ENCODE peak calls at places on chromosomes 7 and 10, in nine cellular contexts. O, M, I, R, X, E, Z, Y and V are unnamed samples. For H3K9me3, the result is how much of the 10 kb centered on the place peaks cover.

GRCh38 chr10:123272171-123272570 is 118.0 kb downstream of the BUB3 start:
- DNase-seq in O (no peak), M (no peak), I (no peak), R (no peak), X (no peak), E (no peak), Z (peak), Y (no peak), V (no peak)

GRCh38 chr7:101099969-101100781 is 14.9 kb downstream of the TRIM56 start:
- DNase-seq in O (peak), M (peak), I (peak), R (peak), X (peak), E (peak), Z (peak), Y (peak), V (no peak)

GRCh38 chr7:22387583-22387982 is 30.6 kb upstream of the RAPGEF5 start:
- DNase-seq in O (no peak), M (no peak), I (no peak), R (no peak), X (no peak), E (no peak), Z (no peak), Y (no peak), V (no peak)

GRCh38 chr7:83550100-83550499 is 98.8 kb downstream of the SEMA3E start:
- DNase-seq in O (no peak), M (no peak), I (no peak), R (no peak), X (peak), E (no peak), Z (no peak), Y (no peak), V (no peak)

GRCh38 chr10:114772496-114773196 is 48.9 kb upstream of the FHIP2A start:
- DNase-seq in O (no peak), M (no peak), I (no peak), R (no peak), X (no peak), E (no peak), Z (no peak), Y (no peak), V (no peak)

GRCh38 chr7:42197391-42197790 is 39.6 kb downstream of the GLI3 start:
- DNase-seq in O (no peak), M (no peak), I (no peak), R (no peak), X (no peak), E (no peak), Z (no peak), Y (no peak), V (no peak)

GRCh38 chr7:95794917-95795515 is 22.7 kb downstream of the DYNC1I1 start:
- DNase-seq in O (peak), M (no peak), I (no peak), R (peak), X (no peak), E (no peak), Z (peak), Y (no peak), V (no peak)

GRCh38 chr7:36287371-36288241 is 102.1 kb upstream of the ANLN start:
- DNase-seq in O (no peak), M (no peak), I (no peak), R (no peak), X (no peak), E (peak), Z (peak), Y (no peak), V (no peak)

GRCh38 chr7:6648815-6649104 is 11.6 kb downstream of the ZNF316 start:
- DNase-seq in O (no peak), M (peak), I (no peak), R (no peak), X (no peak), E (peak), Z (peak), Y (no peak), V (no peak)

GRCh38 chr7:6650521-6651011 is 13.4 kb downstream of the ZNF316 start:
- DNase-seq in O (no peak), M (peak), I (no peak), R (no peak), X (no peak), E (peak), Z (peak), Y (no peak), V (no peak)

GRCh38 chr7:6649241-6649961 is 12.3 kb downstream of the ZNF316 start:
- DNase-seq in O (no peak), M (peak), I (no peak), R (no peak), X (no peak), E (peak), Z (peak), Y (no peak), V (no peak)

GRCh38 chr7:6648066-6648814 is 11.1 kb downstream of the ZNF316 start:
- DNase-seq in O (no peak), M (no peak), I (no peak), R (no peak), X (no peak), E (peak), Z (peak), Y (no peak), V (no peak)

DNA sequence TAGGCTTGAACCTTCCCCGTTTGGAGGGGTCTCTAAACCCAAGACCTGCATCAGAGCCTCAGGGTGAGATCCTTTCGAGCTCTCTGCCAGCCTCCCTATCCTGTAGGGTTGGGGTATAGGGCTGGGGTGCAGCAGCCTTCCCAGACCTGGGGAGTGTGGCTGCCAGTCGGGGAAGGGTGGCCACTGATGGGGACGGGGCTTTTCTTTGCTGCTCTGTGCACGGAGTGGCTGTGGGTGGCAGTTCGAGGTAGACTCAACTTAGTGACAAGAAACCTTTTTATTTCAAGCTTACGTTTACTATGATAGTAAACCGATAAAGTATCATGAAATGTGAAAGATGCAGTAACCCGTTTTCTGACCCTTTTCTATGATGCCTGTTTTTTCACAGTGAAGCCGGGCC is 13.0 kb downstream of the ZNF316 start:
- DNase-seq in O (no peak), M (peak), I (no peak), R (no peak), X (no peak), E (peak), Z (peak), Y (no peak), V (no peak)
- H3K9me3 ChIP-seq in O (under half), M (under half), I (under half), R (under half), X (under half), E (under half), Z (under half), Y (under half), V (under half)

GRCh38 chr7:157828881-157829280 is 492.1 kb downstream of the DNAJB6 start:
- DNase-seq in O (no peak), M (peak), I (no peak), R (no peak), X (no peak), E (no peak), Z (no peak), Y (no peak), V (no peak)

GRCh38 chr7:157828190-157828589 is 491.4 kb downstream of the DNAJB6 start:
- DNase-seq in O (no peak), M (peak), I (no peak), R (no peak), X (no peak), E (peak), Z (no peak), Y (no peak), V (no peak)

GRCh38 chr7:157830331-157830730 is 493.5 kb downstream of the DNAJB6 start:
- DNase-seq in O (no peak), M (peak), I (no peak), R (no peak), X (no peak), E (peak), Z (no peak), Y (no peak), V (no peak)

GRCh38 chr7:157827863-157828160 is 491.0 kb downstream of the DNAJB6 start:
- DNase-seq in O (no peak), M (peak), I (no peak), R (no peak), X (no peak), E (no peak), Z (no peak), Y (no peak), V (no peak)

DNA sequence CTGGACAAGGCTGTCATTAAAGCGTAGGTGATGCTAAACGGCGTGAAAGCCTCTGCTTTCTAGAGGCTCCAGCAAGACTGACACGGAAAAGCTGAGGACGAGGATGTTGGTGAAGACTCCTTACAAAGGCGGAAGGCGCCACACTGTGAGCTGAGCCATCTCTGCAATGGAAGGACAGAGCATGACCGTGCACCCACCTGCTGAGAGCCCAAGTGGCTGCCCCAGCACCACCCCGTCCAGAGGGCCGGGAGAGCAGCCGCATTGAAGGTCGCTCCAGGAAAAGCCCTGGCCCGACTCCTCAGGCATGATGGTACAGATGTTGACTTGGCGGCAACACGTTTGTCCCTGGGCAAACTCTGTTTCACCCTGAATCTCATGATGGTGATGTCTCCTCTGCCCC is 492.7 kb downstream of the DNAJB6 start:
- DNase-seq in O (no peak), M (peak), I (no peak), R (no peak), X (no peak), E (peak), Z (no peak), Y (no peak), V (no peak)
- H3K9me3 ChIP-seq in O (under half), M (under half), I (under half), R (under half), X (under half), E (under half), Z (half or more), Y (under half), V (under half)

GRCh38 chr7:57201895-57202210 is 69.6 kb upstream of the ZNF479 start:
- DNase-seq in O (no peak), M (peak), I (no peak), R (no peak), X (no peak), E (peak), Z (no peak), Y (no peak), V (no peak)

GRCh38 chr7:57204411-57204811 is 72.2 kb upstream of the ZNF479 start:
- DNase-seq in O (no peak), M (peak), I (no peak), R (no peak), X (no peak), E (peak), Z (no peak), Y (no peak), V (no peak)

GRCh38 chr7:57203161-57203791 is 71.0 kb upstream of the ZNF479 start:
- DNase-seq in O (no peak), M (peak), I (no peak), R (no peak), X (no peak), E (peak), Z (no peak), Y (no peak), V (no peak)

GRCh38 chr7:57201021-57201894 is 69.0 kb upstream of the ZNF479 start:
- DNase-seq in O (no peak), M (peak), I (no peak), R (no peak), X (no peak), E (peak), Z (no peak), Y (no peak), V (no peak)

GRCh38 chr7:57202274-57202673 is 70.0 kb upstream of the ZNF479 start:
- DNase-seq in O (no peak), M (peak), I (no peak), R (no peak), X (no peak), E (peak), Z (no peak), Y (no peak), V (no peak)
- H3K9me3 ChIP-seq in O (half or more), M (under half), I (under half), R (under half), X (under half), E (under half), Z (under half), Y (under half), V (under half)

GRCh38 chr7:158272509-158273137 is 315.0 kb downstream of the PTPRN2 start:
- DNase-seq in O (peak), M (peak), I (no peak), R (no peak), X (no peak), E (peak), Z (no peak), Y (no peak), V (no peak)
- H3K9me3 ChIP-seq in O (under half), M (under half), I (under half), R (under half), X (under half), E (under half), Z (half or more), Y (under half), V (under half)

GRCh38 chr7:64183827-64184372 is 23.1 kb upstream of the ZNF735 start:
- DNase-seq in O (no peak), M (no peak), I (no peak), R (no peak), X (no peak), E (no peak), Z (no peak), Y (no peak), V (no peak)

GRCh38 chr7:64181586-64181985 is 25.4 kb upstream of the ZNF735 start:
- DNase-seq in O (no peak), M (no peak), I (no peak), R (no peak), X (no peak), E (no peak), Z (no peak), Y (no peak), V (no peak)

GRCh38 chr7:64183126-64183742 is 23.8 kb upstream of the ZNF735 start:
- DNase-seq in O (no peak), M (no peak), I (peak), R (peak), X (no peak), E (no peak), Z (peak), Y (peak), V (peak)

GRCh38 chr7:64182036-64182790 is 24.8 kb upstream of the ZNF735 start:
- DNase-seq in O (no peak), M (no peak), I (no peak), R (no peak), X (no peak), E (no peak), Z (no peak), Y (no peak), V (no peak)

DNA sequence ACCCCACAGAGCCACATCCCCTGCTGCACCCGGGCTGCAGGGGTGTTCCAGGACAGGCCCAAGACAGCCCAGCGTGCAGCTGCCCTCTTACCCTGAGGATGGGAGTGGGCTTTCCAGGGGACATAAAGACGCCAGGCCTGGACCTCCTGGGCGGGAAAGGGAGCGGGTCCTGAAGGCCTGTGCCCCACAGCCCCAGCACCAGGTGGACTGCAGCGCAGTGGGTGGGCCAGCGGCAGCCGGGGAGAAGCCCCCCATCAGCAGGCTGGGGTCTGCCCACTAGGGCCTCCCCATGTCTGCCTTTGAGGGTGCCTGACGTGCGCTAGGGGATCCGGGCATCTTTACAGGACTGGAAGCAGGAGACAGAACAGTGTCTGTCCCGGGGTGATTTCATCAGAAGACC is 22.6 kb upstream of the ZNF735 start:
- DNase-seq in O (no peak), M (no peak), I (no peak), R (no peak), X (no peak), E (no peak), Z (no peak), Y (no peak), V (no peak)
- H3K9me3 ChIP-seq in O (half or more), M (under half), I (under half), R (under half), X (half or more), E (under half), Z (under half), Y (under half), V (under half)

GRCh38 chr7:107944776-107945175 is 53.8 kb downstream of the DLD start:
- DNase-seq in O (no peak), M (no peak), I (no peak), R (no peak), X (no peak), E (no peak), Z (no peak), Y (no peak), V (no peak)
- H3K9me3 ChIP-seq in O (under half), M (under half), I (under half), R (under half), X (under half), E (under half), Z (under half), Y (under half), V (under half)

GRCh38 chr10:18563003-18563726 is 88.2 kb downstream of the NSUN6 start:
- DNase-seq in O (no peak), M (no peak), I (no peak), R (no peak), X (no peak), E (no peak), Z (no peak), Y (no peak), V (no peak)

GRCh38 chr10:18565006-18565405 is 86.4 kb downstream of the NSUN6 start:
- DNase-seq in O (no peak), M (no peak), I (no peak), R (no peak), X (no peak), E (no peak), Z (no peak), Y (no peak), V (no peak)

GRCh38 chr10:18566177-18566576 is 85.2 kb downstream of the NSUN6 start:
- DNase-seq in O (no peak), M (no peak), I (no peak), R (no peak), X (no peak), E (no peak), Z (no peak), Y (no peak), V (no peak)

GRCh38 chr10:18557960-18558359 is 93.4 kb downstream of the NSUN6 start:
- DNase-seq in O (no peak), M (no peak), I (no peak), R (no peak), X (no peak), E (no peak), Z (no peak), Y (no peak), V (no peak)

DNA sequence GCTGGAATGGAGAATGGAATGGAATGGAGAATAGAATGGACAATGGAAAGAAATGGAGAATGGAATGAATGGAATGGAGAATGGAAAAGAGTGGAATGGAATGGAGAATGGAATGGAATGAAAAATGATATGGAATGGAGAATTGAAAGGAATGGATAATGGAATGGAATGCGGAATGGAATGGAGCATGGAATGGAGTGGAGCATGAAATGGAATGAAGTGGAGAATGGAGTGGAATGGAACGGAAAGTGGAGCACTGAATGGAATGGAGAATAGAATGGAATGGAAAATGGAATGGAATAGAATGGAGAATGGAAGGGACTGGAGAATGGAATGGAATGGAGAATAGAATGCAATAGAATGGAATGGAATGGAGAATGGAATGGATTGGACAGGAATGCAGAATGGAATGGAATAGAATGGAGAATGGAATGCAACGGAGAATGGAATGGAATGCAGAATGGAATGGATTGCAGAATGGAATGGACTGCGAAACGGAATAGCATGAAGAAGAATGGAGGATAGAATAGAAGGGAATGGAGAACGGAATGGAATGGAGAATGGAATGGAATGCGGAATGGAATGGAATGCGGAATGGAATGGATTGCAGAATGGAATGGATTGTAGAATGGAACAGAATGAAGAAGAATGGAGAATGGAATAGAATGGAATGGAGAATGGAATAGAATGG is 89.4 kb downstream of the NSUN6 start:
- DNase-seq in O (no peak), M (no peak), I (no peak), R (no peak), X (no peak), E (no peak), Z (no peak), Y (no peak), V (no peak)
- H3K9me3 ChIP-seq in O (half or more), M (under half), I (under half), R (under half), X (under half), E (under half), Z (half or more), Y (under half), V (under half)

DNA sequence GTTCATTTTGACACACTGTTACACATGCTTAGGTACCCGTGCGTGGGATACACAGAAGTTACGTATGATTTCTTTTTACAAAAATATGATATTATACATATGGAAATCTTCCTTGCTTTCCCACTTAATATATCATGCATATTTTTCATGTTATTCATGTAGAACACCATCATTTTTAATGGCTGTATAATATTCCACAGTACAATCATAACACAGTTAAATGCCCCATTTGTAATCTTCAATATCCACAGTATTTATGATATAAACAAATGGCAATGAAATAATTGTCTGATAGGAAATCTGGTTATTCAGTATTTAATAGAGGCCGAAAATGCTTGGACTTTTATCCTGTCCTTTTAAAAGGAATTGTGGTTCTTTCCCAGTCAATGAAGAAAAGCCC is 23.2 kb downstream of the VIPR2 start:
- DNase-seq in O (no peak), M (no peak), I (no peak), R (no peak), X (no peak), E (no peak), Z (no peak), Y (no peak), V (no peak)
- H3K9me3 ChIP-seq in O (under half), M (under half), I (under half), R (under half), X (under half), E (under half), Z (under half), Y (under half), V (under half)